ENCODE peak calls at places on chromosomes 4 and X, in four cellular contexts. V, Y, K and A are unnamed samples.

GRCh38 chr4:73614468-73614867 is 5.8 kb downstream of the RASSF6 start:
- DNase-seq in V (no peak), Y (no peak), K (no peak), A (no peak)

GRCh38 chrX:19863237-19864223 is 23.9 kb downstream of the SH3KBP1 start:
- DNase-seq in V (no peak), Y (no peak), K (no peak), A (peak; percentile 29)

GRCh38 chr4:173274744-173275143 is 59.4 kb downstream of the HMGB2 start:
- DNase-seq in V (no peak), Y (no peak), K (no peak), A (no peak)

GRCh38 chrX:46713672-46714487 is 45.0 kb downstream of the SLC9A7 start:
- DNase-seq in V (no peak), Y (no peak), K (no peak), A (peak; percentile 22)

GRCh38 chrX:154458116-154458953 is at the start of gene PLXNA3:
- DNase-seq in V (no peak), Y (peak; percentile 29), K (no peak), A (no peak)

GRCh38 chrX:133468081-133468480 is 52.8 kb upstream of the GPC4 start:
- DNase-seq in V (no peak), Y (peak; percentile 9), K (no peak), A (no peak)

GRCh38 chr4:101556845-101557244 is 209.5 kb upstream of the PPP3CA start:
- DNase-seq in V (no peak), Y (no peak), K (no peak), A (no peak)

GRCh38 chr4:185950891-185951290 is 118.1 kb upstream of the TLR3 start:
- DNase-seq in V (no peak), Y (no peak), K (no peak), A (no peak)

GRCh38 chr4:114208747-114209146 is 229.3 kb upstream of the ARSJ start:
- DNase-seq in V (no peak), Y (no peak), K (no peak), A (peak; percentile 46)

GRCh38 chr4:113436360-113436759 is 325.2 kb downstream of the CAMK2D start:
- DNase-seq in V (no peak), Y (no peak), K (no peak), A (peak; percentile 70)

GRCh38 chr4:101695176-101695575 is 95.4 kb upstream of the BANK1 start:
- DNase-seq in V (no peak), Y (no peak), K (no peak), A (no peak)

GRCh38 chrX:109327271-109327670 is 154.6 kb downstream of the GUCY2F start:
- DNase-seq in V (no peak), Y (no peak), K (no peak), A (no peak)

GRCh38 chr4:37446016-37446415 is 201.5 kb downstream of the NWD2 start:
- DNase-seq in V (no peak), Y (no peak), K (no peak), A (no peak)

GRCh38 chrX:64805683-64806082 is 170.6 kb downstream of the ZC4H2 start:
- DNase-seq in V (no peak), Y (no peak), K (no peak), A (no peak)

GRCh38 chrX:150616179-150616862 is 47.9 kb downstream of the MTM1 start:
- DNase-seq in V (no peak), Y (no peak), K (no peak), A (no peak)

GRCh38 chrX:123475068-123475724 is 257.7 kb downstream of the THOC2 start:
- DNase-seq in V (no peak), Y (peak; percentile 11), K (no peak), A (no peak)

GRCh38 chrX:132505116-132505515 is 16.3 kb upstream of the MBNL3 start:
- DNase-seq in V (no peak), Y (no peak), K (no peak), A (no peak)

GRCh38 chr4:3192188-3192587 is 56.8 kb upstream of the MSANTD1 start:
- DNase-seq in V (no peak), Y (no peak), K (no peak), A (no peak)

GRCh38 chr4:122151982-122152698 is at the start of gene BLTP1:
- DNase-seq in V (peak; percentile 90), Y (peak; percentile 91), K (peak; percentile 57), A (peak; percentile 75)

GRCh38 chrX:57905141-57905540 is 5.1 kb downstream of the ZXDA start:
- DNase-seq in V (no peak), Y (no peak), K (no peak), A (peak; percentile 10)

GRCh38 chrX:43860646-43861370 is 21.4 kb downstream of the MAOB start:
- DNase-seq in V (no peak), Y (no peak), K (no peak), A (peak; percentile 1)

GRCh38 chrX:101219840-101220191 is 230 bp downstream of the DRP2 start:
- DNase-seq in V (no peak), Y (peak; percentile 45), K (no peak), A (peak; percentile 71)

GRCh38 chr4:156252300-156253016 is 298.8 kb upstream of the CTSO start:
- DNase-seq in V (no peak), Y (no peak), K (no peak), A (peak; percentile 52)

GRCh38 chrX:50100188-50100587 is 100.6 kb downstream of the AKAP4 start:
- DNase-seq in V (no peak), Y (peak; percentile 44), K (no peak), A (no peak)

GRCh38 chrX:1598021-1598875 is 6.8 kb downstream of the AKAP17A start:
- DNase-seq in V (no peak), Y (no peak), K (no peak), A (no peak)

GRCh38 chr4:19678763-19679162 is 572.9 kb upstream of the SLIT2 start:
- DNase-seq in V (no peak), Y (no peak), K (no peak), A (peak; percentile 95)

GRCh38 chr4:186760576-186760975 is 36.9 kb upstream of the FAT1 start:
- DNase-seq in V (no peak), Y (no peak), K (no peak), A (peak; percentile 95)

GRCh38 chrX:86148024-86148511 is at the start of gene DACH2:
- DNase-seq in V (peak; percentile 92), Y (peak; percentile 92), K (peak; percentile 41), A (peak; percentile 74)

GRCh38 chr4:81807927-81808672 is 336.4 kb upstream of the RASGEF1B start:
- DNase-seq in V (no peak), Y (peak; percentile 9), K (no peak), A (no peak)

GRCh38 chr4:137420901-137421384 is 111.4 kb downstream of the PCDH18 start:
- DNase-seq in V (peak; percentile 54), Y (no peak), K (no peak), A (no peak)

GRCh38 chr4:1414831-1415680 is 8.8 kb upstream of the NKX1-1 start:
- DNase-seq in V (peak; percentile 38), Y (no peak), K (no peak), A (no peak)

GRCh38 chr4:1412376-1413220 is 6.4 kb upstream of the NKX1-1 start:
- DNase-seq in V (peak; percentile 23), Y (no peak), K (no peak), A (no peak)

GRCh38 chr4:1413221-1413663 is 7.0 kb upstream of the NKX1-1 start:
- DNase-seq in V (peak; percentile 22), Y (no peak), K (no peak), A (no peak)

GRCh38 chr4:1415681-1415981 is 9.4 kb upstream of the NKX1-1 start:
- DNase-seq in V (no peak), Y (no peak), K (no peak), A (no peak)

GRCh38 chr4:1413687-1414479 is 7.6 kb upstream of the NKX1-1 start:
- DNase-seq in V (peak; percentile 27), Y (no peak), K (no peak), A (no peak)
- H4K5ac ChIP-seq in V (no peak overlapping the region), Y (no peak overlapping the region), K (no peak overlapping the region), A (no peak overlapping the region)

GRCh38 chrX:39936886-39937770 is 160.6 kb downstream of the BCOR start:
- DNase-seq in V (no peak), Y (no peak), K (no peak), A (no peak)

GRCh38 chrX:39938466-39938865 is 159.3 kb downstream of the BCOR start:
- DNase-seq in V (no peak), Y (no peak), K (no peak), A (no peak)

GRCh38 chrX:39935414-39936064 is 162.2 kb downstream of the BCOR start:
- DNase-seq in V (peak; percentile 55), Y (peak; percentile 66), K (no peak), A (no peak)

GRCh38 chrX:39941332-39941920 is 156.3 kb downstream of the BCOR start:
- DNase-seq in V (no peak), Y (peak; percentile 80), K (no peak), A (no peak)

GRCh38 chrX:39939678-39940077 is 158.1 kb downstream of the BCOR start:
- DNase-seq in V (no peak), Y (no peak), K (no peak), A (no peak)
- H4K5ac ChIP-seq in V (no peak overlapping the region), Y (no peak overlapping the region), K (no peak overlapping the region), A (no peak overlapping the region)

GRCh38 chr4:70892086-70892769 is 9.9 kb upstream of the MOB1B start:
- DNase-seq in V (no peak), Y (no peak), K (no peak), A (no peak)
- H4K5ac ChIP-seq in V (no peak overlapping the region), Y (no peak overlapping the region), K (no peak overlapping the region), A (no peak overlapping the region)

GRCh38 chr4:41670530-41670929 is 78.0 kb downstream of the PHOX2B start:
- DNase-seq in V (no peak), Y (no peak), K (no peak), A (no peak)
- H4K5ac ChIP-seq in V (no peak overlapping the region), Y (no peak overlapping the region), K (no peak overlapping the region), A (no peak overlapping the region)

DNA sequence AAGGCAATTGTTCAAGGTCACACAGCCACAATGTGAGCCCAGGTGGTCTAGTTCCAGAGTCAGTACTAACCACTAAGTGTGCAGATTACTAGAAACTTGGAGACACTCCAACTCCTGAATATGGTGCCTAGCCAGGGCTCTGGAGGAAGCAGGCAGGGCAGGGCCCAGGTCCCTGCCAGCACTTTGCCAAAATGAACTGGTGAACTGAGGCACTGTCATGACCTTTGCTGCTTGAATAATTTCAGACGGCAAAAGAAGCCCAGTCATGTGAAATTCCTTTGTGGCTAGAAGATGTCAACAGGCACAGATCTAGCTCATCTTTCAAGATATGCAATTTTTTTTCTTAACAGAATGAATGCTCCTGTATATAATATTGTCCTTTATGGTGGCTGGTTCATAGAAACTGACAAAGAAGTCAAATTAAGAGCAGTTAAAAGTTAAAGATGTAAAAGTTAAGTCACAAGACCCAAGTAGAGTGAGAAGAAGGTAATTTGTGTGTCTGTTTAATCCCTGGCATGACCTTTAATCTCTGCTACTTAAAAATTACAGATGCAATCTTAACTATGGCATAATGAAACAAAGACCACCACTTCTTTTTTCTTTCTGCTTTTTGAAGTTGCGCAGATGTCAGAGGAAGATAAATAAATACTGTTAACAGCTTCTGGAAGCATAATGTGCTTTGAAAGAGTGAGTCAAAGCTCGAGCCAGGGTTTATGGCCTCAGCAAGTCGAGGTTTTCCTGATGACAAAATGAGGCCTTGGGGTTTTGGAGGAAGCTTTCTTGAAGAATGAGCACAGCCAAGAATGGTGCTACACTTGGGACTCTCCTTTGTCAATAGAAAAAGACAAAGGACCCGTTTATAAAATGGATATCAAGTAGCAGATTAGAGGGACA is 54.1 kb downstream of the SHROOM3 start:
- DNase-seq in V (no peak), Y (no peak), K (no peak), A (peak; percentile 14)
- H4K5ac ChIP-seq in V (no peak overlapping the region), Y (no peak overlapping the region), K (no peak overlapping the region), A (no peak overlapping the region)

DNA sequence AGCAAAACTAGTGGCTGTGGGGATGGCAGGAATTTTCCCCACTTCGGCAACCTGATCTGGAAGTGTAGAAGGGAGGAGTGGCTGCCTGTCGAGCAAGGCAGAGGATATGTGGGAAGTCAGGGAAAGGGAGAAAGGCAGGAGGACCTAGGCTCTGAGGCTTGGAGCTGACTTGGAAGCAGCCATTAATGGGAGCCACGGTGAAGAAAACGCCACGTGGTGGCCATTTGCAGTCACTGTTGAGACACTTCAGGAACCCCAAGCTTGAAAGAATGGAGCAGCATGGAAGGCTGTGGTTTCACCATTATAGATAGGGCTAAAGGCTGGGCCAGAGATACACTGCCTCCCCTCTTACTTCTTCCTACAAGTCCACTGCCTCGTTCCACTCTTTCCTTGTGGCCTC is 41.8 kb upstream of the MAML3 start:
- DNase-seq in V (no peak), Y (peak; percentile 13), K (no peak), A (no peak)
- H4K5ac ChIP-seq in V (no peak overlapping the region), Y (no peak overlapping the region), K (no peak overlapping the region), A (no peak overlapping the region)